ENCODE peak calls at places on chromosomes 16 and 17, in eight cellular contexts. S is A549, L is epithelial cell of esophagus, E is sigmoid colon, U is Caco-2, K is heart left ventricle, A is neural crest cell, H is H1. N is an unnamed sample.

GRCh38 chr16:57304169-57305061 is 19.9 kb upstream of the PLLP start:
- DNase-seq in S (peak), L (peak), E (peak), U (peak), K (peak), A (no peak), H (no peak), N (no peak)

GRCh38 chr16:56245197-56245596 is 53.9 kb downstream of the GNAO1 start:
- DNase-seq in S (no peak), L (peak), E (no peak), U (no peak), K (no peak), A (no peak), H (no peak), N (no peak)

GRCh38 chr17:68867759-68868516 is 87.3 kb downstream of the ABCA8 start:
- DNase-seq in S (no peak), L (no peak), E (no peak), U (no peak), K (no peak), A (no peak), H (no peak), N (no peak)

GRCh38 chr16:72722552-72722951 is 325.4 kb downstream of the ZFHX3 start:
- DNase-seq in S (no peak), L (no peak), E (no peak), U (no peak), K (no peak), A (peak), H (peak), N (no peak)

GRCh38 chr16:89357460-89357859 is 132.9 kb downstream of the ANKRD11 start:
- DNase-seq in S (no peak), L (no peak), E (no peak), U (no peak), K (peak), A (peak), H (no peak), N (no peak)

GRCh38 chr17:27657620-27658019 is 26.6 kb downstream of the LGALS9 start:
- DNase-seq in S (no peak), L (peak), E (no peak), U (peak), K (no peak), A (no peak), H (no peak), N (no peak)

GRCh38 chr16:56637814-56638750 is at the start of gene MT1A:
- DNase-seq in S (peak), L (no peak), E (peak), U (peak), K (peak), A (no peak), H (peak), N (no peak)

GRCh38 chr17:46851029-46851741 is at the start of gene WNT9B:
- DNase-seq in S (peak), L (peak), E (no peak), U (peak), K (no peak), A (no peak), H (peak), N (no peak)

GRCh38 chr17:60439501-60439900 is 17.2 kb downstream of the CHCT1 start:
- DNase-seq in S (no peak), L (peak), E (no peak), U (no peak), K (no peak), A (no peak), H (no peak), N (no peak)

GRCh38 chr17:18866866-18867813 is 9.2 kb downstream of the PRPSAP2 start:
- DNase-seq in S (no peak), L (no peak), E (no peak), U (no peak), K (no peak), A (no peak), H (no peak), N (no peak)

GRCh38 chr16:79656537-79657115 is 56.1 kb upstream of the MAF start:
- DNase-seq in S (no peak), L (no peak), E (no peak), U (no peak), K (no peak), A (no peak), H (no peak), N (no peak)

GRCh38 chr17:82435103-82435502 is 15.4 kb downstream of the CYBC1 start:
- DNase-seq in S (no peak), L (no peak), E (no peak), U (no peak), K (no peak), A (no peak), H (no peak), N (no peak)

GRCh38 chr17:83086907-83087787 is 7.7 kb downstream of the METRNL start:
- DNase-seq in S (no peak), L (no peak), E (no peak), U (no peak), K (no peak), A (no peak), H (no peak), N (no peak)

GRCh38 chr17:29205047-29205446 is 24.8 kb upstream of the MYO18A start:
- DNase-seq in S (no peak), L (no peak), E (no peak), U (no peak), K (no peak), A (no peak), H (no peak), N (no peak)

GRCh38 chr17:67246648-67247415 is 1.8 kb upstream of the HELZ start:
- DNase-seq in S (peak), L (peak), E (no peak), U (peak), K (no peak), A (no peak), H (peak), N (no peak)

GRCh38 chr16:85010931-85011845 is at the start of gene ZDHHC7:
- DNase-seq in S (peak), L (peak), E (peak), U (peak), K (peak), A (peak), H (peak), N (peak)
- TF ChIP-seq CTCF in S (no peak), L (no peak), E (no peak), U (no peak), K (peak), A (no peak), H (no peak), N (no peak)

DNA sequence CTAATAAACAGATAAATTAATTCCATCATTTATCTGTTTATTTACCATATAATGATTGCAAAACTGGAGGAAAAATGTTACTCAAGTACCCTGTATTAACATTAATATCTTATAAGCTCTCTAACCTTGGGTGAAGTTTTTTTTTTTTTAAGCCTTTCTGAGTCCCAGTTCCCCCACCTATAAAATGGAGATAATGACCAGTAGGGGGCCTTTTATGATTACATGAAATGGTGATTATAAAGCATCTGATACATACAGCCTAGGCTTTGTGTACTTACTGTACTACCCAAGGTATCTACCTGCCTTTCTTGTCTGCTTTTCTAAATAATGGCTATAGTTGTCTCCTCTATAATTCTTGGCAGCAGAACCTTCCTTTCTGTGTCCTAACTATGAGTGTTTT is 22.6 kb downstream of the LRRC36 start:
- DNase-seq in S (no peak), L (peak), E (no peak), U (no peak), K (no peak), A (no peak), H (no peak), N (no peak)
- TF ChIP-seq CTCF in S (peak), L (peak), E (no peak), U (peak), K (peak), A (peak), H (no peak), N (peak)

GRCh38 chr17:17130077-17130844 is 75.9 kb downstream of the PLD6 start:
- DNase-seq in S (no peak), L (no peak), E (no peak), U (no peak), K (no peak), A (no peak), H (no peak), N (no peak)
- TF ChIP-seq CTCF in S (no peak), L (no peak), E (no peak), U (no peak), K (no peak), A (no peak), H (peak), N (no peak)

GRCh38 chr16:1494129-1494640 is 1.0 kb downstream of the TELO2 start:
- DNase-seq in S (peak), L (peak), E (peak), U (no peak), K (peak), A (no peak), H (no peak), N (no peak)
- TF ChIP-seq CTCF in S (peak), L (peak), E (no peak), U (no peak), K (peak), A (peak), H (peak), N (no peak)

GRCh38 chr17:77822302-77823030 is 136.0 kb upstream of the TNRC6C start:
- DNase-seq in S (no peak), L (no peak), E (no peak), U (no peak), K (peak), A (no peak), H (no peak), N (no peak)

GRCh38 chr17:77824102-77824779 is 134.3 kb upstream of the TNRC6C start:
- DNase-seq in S (no peak), L (no peak), E (peak), U (no peak), K (no peak), A (no peak), H (no peak), N (no peak)

GRCh38 chr17:77817953-77818352 is 140.6 kb upstream of the TNRC6C start:
- DNase-seq in S (no peak), L (no peak), E (no peak), U (no peak), K (no peak), A (no peak), H (no peak), N (no peak)

GRCh38 chr17:77819497-77819896 is 139.0 kb upstream of the TNRC6C start:
- DNase-seq in S (no peak), L (no peak), E (no peak), U (no peak), K (no peak), A (no peak), H (no peak), N (no peak)

GRCh38 chr17:77821114-77821513 is 137.4 kb upstream of the TNRC6C start:
- DNase-seq in S (no peak), L (no peak), E (no peak), U (no peak), K (peak), A (no peak), H (no peak), N (no peak)
- TF ChIP-seq CTCF in S (no peak), L (no peak), E (no peak), U (no peak), K (peak), A (no peak), H (peak), N (no peak)

GRCh38 chr16:70301121-70301520 is 2.1 kb downstream of the DDX19B start:
- DNase-seq in S (no peak), L (no peak), E (no peak), U (no peak), K (no peak), A (no peak), H (no peak), N (no peak)

GRCh38 chr16:70294385-70295029 is 4.5 kb upstream of the DDX19B start:
- DNase-seq in S (no peak), L (no peak), E (peak), U (no peak), K (no peak), A (no peak), H (no peak), N (no peak)

GRCh38 chr16:70302745-70303144 is 3.8 kb downstream of the DDX19B start:
- DNase-seq in S (no peak), L (peak), E (no peak), U (no peak), K (no peak), A (no peak), H (no peak), N (no peak)

GRCh38 chr16:70295634-70296033 is 3.4 kb upstream of the DDX19B start:
- DNase-seq in S (no peak), L (no peak), E (no peak), U (no peak), K (no peak), A (no peak), H (no peak), N (no peak)

DNA sequence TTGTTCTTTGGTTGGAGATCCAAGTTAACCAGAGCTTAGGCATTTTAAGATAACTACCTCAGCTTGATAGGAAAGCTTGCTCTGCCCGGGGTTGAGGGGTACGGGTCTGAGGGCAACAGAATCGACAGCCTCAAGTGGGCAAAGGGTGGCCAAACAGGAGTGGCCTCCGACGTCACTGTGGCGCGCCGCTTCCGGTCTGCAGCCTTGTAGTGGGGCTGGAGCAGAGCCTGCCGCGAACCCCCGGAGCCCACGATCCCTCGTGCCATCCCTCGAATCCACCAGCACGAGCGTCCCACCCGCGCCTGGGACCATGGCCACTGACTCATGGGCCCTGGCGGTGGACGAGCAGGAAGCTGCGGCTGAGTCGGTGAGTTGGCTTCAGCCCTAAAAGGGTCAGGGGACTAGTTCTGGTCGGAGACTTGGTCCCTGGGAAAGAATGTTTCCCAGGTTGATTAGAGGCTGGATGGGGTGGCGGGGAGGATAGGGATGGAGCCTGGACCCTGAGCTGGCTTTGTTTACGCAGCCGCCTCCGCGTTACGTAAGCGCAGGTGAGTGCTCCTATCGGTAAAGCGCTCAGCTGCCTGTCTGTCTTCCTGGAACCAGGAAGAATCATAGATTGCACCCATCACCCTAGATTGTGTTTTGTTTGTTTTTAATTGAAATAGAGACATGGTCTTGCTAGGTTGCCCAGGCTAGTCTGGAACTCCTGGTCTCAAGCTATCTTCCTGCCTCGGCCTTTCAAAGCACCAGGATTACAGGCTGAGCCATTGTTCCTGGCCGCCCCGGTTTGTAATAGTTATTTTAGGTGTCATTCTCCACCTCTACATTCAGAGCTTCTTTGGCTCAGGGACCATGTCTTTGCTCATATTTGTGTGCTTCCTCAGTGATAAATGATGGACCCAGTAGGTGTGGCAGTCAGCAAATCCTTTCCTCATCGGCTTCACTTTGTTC is at the start of gene DDX19B:
- DNase-seq in S (peak), L (peak), E (peak), U (peak), K (peak), A (peak), H (peak), N (peak)
- TF ChIP-seq CTCF in S (no peak), L (peak), E (no peak), U (no peak), K (no peak), A (no peak), H (no peak), N (no peak)

DNA sequence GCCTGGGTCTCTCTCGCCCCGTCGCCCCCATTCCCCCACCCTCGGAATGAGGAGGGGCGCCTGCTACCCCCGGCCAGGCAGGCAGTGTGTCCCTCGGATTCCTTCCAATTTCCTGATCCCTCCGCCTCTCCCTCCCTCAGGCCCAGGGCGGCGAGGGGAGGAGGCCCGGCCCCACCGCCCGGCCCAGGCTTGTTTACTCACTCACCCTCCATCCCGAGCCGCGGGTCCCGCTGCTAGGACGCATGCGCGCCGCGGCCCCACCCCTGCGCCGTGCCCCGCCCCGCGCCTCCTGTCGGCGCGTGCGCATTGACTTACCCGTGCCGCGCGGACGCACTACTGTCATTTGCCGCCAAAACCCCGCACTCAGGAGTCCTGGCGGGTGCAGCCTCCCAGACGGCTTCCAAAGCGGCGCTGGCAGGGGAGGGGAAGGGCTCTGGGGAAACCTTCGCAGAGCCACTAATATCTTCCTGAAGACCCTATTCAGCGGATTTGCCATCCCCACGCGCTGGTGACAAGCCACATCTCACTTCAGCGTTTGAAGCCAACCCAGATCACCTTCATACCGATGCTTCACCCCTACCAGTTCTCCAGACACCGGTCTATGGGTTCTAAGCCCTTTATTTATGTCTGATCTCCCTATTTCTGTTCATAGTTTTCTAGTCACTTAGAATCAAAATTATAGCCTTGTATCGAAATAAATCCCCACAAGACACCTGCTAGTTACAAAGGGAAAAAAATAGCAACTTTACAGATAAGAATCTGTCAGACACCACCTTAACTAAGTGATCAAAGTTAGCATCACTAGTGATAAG is at the start of gene EZH1:
- DNase-seq in S (peak), L (peak), E (peak), U (peak), K (peak), A (peak), H (peak), N (peak)
- TF ChIP-seq CTCF in S (no peak), L (no peak), E (no peak), U (no peak), K (no peak), A (no peak), H (no peak), N (no peak)

GRCh38 chr16:15885560-15886001 is 2.8 kb downstream of the CEP20 start:
- DNase-seq in S (no peak), L (no peak), E (no peak), U (no peak), K (no peak), A (no peak), H (no peak), N (no peak)

GRCh38 chr16:15886078-15886477 is 2.3 kb downstream of the CEP20 start:
- DNase-seq in S (no peak), L (no peak), E (no peak), U (no peak), K (no peak), A (no peak), H (no peak), N (no peak)

GRCh38 chr16:15887283-15887682 is 1.1 kb downstream of the CEP20 start:
- DNase-seq in S (no peak), L (peak), E (no peak), U (no peak), K (no peak), A (no peak), H (no peak), N (no peak)

GRCh38 chr16:15891508-15891907 is 3.1 kb upstream of the CEP20 start:
- DNase-seq in S (no peak), L (no peak), E (no peak), U (no peak), K (no peak), A (no peak), H (no peak), N (no peak)

GRCh38 chr16:15888072-15888976 is at the start of gene CEP20:
- DNase-seq in S (peak), L (peak), E (peak), U (peak), K (peak), A (peak), H (peak), N (peak)
- TF ChIP-seq CTCF in S (no peak), L (peak), E (peak), U (no peak), K (peak), A (peak), H (no peak), N (no peak)

DNA sequence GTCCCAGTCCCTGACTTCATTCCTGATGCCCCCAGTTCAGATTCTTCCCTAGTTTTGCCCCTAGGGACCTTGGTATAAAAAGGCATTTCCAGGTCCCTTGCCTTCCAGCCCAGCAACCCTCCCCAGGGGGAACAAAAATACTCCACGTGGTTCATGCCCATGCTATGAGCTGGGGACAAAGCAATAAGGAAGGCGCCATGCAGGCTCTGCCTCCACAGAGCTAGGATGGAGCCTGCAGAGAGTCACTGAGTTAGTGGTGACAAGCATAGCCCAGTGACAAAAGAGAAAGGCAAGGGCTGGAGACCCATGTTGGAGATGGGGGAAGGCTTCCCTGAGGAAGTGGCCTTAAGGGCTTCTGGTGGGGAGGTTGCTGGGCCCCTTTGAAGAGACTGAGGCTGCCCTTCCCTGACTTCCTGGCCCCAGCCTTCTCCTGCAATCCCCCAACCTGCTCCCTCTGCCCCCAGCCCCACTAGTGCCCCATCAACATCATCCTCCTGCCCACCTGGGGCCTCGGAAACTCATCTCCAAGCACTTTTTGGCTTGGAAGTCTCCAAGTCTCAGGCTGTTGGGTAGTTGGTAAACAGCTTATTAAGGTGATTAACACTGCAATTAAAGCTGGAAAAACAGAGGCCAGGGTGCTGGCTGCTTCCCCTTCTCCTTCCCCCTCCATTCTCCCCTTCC is 9.6 kb downstream of the DLX3 start:
- DNase-seq in S (no peak), L (no peak), E (peak), U (peak), K (no peak), A (no peak), H (no peak), N (no peak)
- TF ChIP-seq CTCF in S (no peak), L (no peak), E (no peak), U (no peak), K (no peak), A (no peak), H (no peak), N (no peak)

GRCh38 chr17:35086931-35087573 is 23.5 kb upstream of the RFFL start:
- DNase-seq in S (no peak), L (peak), E (no peak), U (no peak), K (no peak), A (no peak), H (no peak), N (no peak)

GRCh38 chr17:35088911-35089845 is 25.7 kb upstream of the RFFL start:
- DNase-seq in S (no peak), L (peak), E (peak), U (peak), K (peak), A (peak), H (peak), N (peak)

GRCh38 chr17:35089846-35090193 is 26.3 kb upstream of the RFFL start:
- DNase-seq in S (peak), L (peak), E (no peak), U (peak), K (no peak), A (no peak), H (no peak), N (no peak)

GRCh38 chr17:35087731-35088646 is 24.5 kb upstream of the RFFL start:
- DNase-seq in S (no peak), L (peak), E (peak), U (peak), K (peak), A (peak), H (no peak), N (no peak)

GRCh38 chr17:35088647-35088910 is 25.1 kb upstream of the RFFL start:
- DNase-seq in S (no peak), L (peak), E (peak), U (no peak), K (no peak), A (no peak), H (peak), N (no peak)
- TF ChIP-seq CTCF in S (no peak), L (no peak), E (no peak), U (peak), K (no peak), A (no peak), H (no peak), N (no peak)

N was measured in activated B cell treated with CpG ODN at 0.5 μM for 24 hours.